ENCODE peak calls at places on chromosomes 5 and 9, in seven cellular contexts. D is neural progenitor cell, Z is endothelial cell of umbilical vein, P is HCT116, B is GM23338, O is HepG2, U is PC-3. W is an unnamed sample. For H3K27me3, the result is how much of the 10 kb centered on the place peaks cover.

GRCh38 chr5:138947780-138948179 is 72.6 kb upstream of the LRRTM2 start:
- DNase-seq in D (no peak), Z (no peak), P (no peak), B (no peak), O (no peak), U (no peak), W (no peak)

GRCh38 chr9:98502311-98502975 is 206.3 kb downstream of the GABBR2 start:
- DNase-seq in D (no peak), Z (no peak), P (no peak), B (no peak), O (no peak), U (no peak), W (peak)

GRCh38 chr5:135371738-135372232 is 27.2 kb downstream of the MACROH2A1 start:
- DNase-seq in D (no peak), Z (no peak), P (no peak), B (no peak), O (no peak), U (peak), W (peak)

GRCh38 chr5:38250752-38251448 is 7.5 kb upstream of the EGFLAM start:
- DNase-seq in D (no peak), Z (no peak), P (no peak), B (peak), O (no peak), U (no peak), W (no peak)

GRCh38 chr9:26643826-26644225 is 248.8 kb downstream of the CAAP1 start:
- DNase-seq in D (no peak), Z (no peak), P (no peak), B (no peak), O (no peak), U (no peak), W (no peak)

GRCh38 chr5:61732376-61732775 is 400.3 kb downstream of the ZSWIM6 start:
- DNase-seq in D (peak), Z (no peak), P (no peak), B (peak), O (no peak), U (no peak), W (no peak)

GRCh38 chr9:20303066-20303465 is 319.2 kb downstream of the MLLT3 start:
- DNase-seq in D (no peak), Z (no peak), P (no peak), B (peak), O (no peak), U (no peak), W (no peak)

GRCh38 chr9:34884732-34885131 is 73.4 kb upstream of the PHF24 start:
- DNase-seq in D (no peak), Z (no peak), P (no peak), B (no peak), O (no peak), U (no peak), W (no peak)

GRCh38 chr5:180090769-180091546 is 19.4 kb upstream of the RNF130 start:
- DNase-seq in D (peak), Z (peak), P (peak), B (peak), O (peak), U (peak), W (peak)

GRCh38 chr5:147223951-147224791 is 10.7 kb upstream of the STK32A start:
- DNase-seq in D (peak), Z (peak), P (peak), B (peak), O (peak), U (peak), W (peak)

GRCh38 chr9:89712285-89712684 is 107.5 kb downstream of the GADD45G start:
- DNase-seq in D (no peak), Z (no peak), P (no peak), B (no peak), O (no peak), U (no peak), W (no peak)

GRCh38 chr9:97558701-97559101 is 57.2 kb downstream of the TMOD1 start:
- DNase-seq in D (no peak), Z (no peak), P (no peak), B (no peak), O (no peak), U (no peak), W (no peak)

GRCh38 chr9:29740518-29740917 is 2167.2 kb upstream of the C9orf72 start:
- DNase-seq in D (no peak), Z (no peak), P (no peak), B (no peak), O (no peak), U (no peak), W (no peak)

GRCh38 chr5:172229904-172230303 is 35.9 kb downstream of the EFCAB9 start:
- DNase-seq in D (no peak), Z (no peak), P (no peak), B (no peak), O (no peak), U (no peak), W (no peak)

GRCh38 chr9:27292646-27293045 is 4.3 kb downstream of the EQTN start:
- DNase-seq in D (peak), Z (no peak), P (no peak), B (no peak), O (no peak), U (no peak), W (peak)

GRCh38 chr5:9126490-9126889 is 419.4 kb downstream of the SEMA5A start:
- DNase-seq in D (no peak), Z (no peak), P (no peak), B (no peak), O (no peak), U (no peak), W (no peak)

GRCh38 chr5:150632305-150633160 is 7.9 kb upstream of the SYNPO start:
- DNase-seq in D (no peak), Z (peak), P (no peak), B (no peak), O (no peak), U (no peak), W (peak)

GRCh38 chr5:80865547-80865946 is 94.6 kb upstream of the RASGRF2 start:
- DNase-seq in D (no peak), Z (no peak), P (no peak), B (no peak), O (no peak), U (no peak), W (peak)

GRCh38 chr5:107365355-107366109 is 305.2 kb downstream of the EFNA5 start:
- DNase-seq in D (no peak), Z (peak), P (no peak), B (peak), O (no peak), U (peak), W (no peak)

GRCh38 chr5:151684690-151685361 is 1.9 kb downstream of the SPARC start:
- DNase-seq in D (peak), Z (peak), P (no peak), B (peak), O (no peak), U (peak), W (peak)

GRCh38 chr5:133527311-133527710 is 85.0 kb downstream of the FSTL4 start:
- DNase-seq in D (no peak), Z (no peak), P (no peak), B (no peak), O (no peak), U (no peak), W (peak)

GRCh38 chr9:121604242-121604641 is 47.2 kb upstream of the DAB2IP start:
- DNase-seq in D (no peak), Z (no peak), P (no peak), B (peak), O (peak), U (no peak), W (no peak)

GRCh38 chr5:75856056-75856455 is 138.8 kb upstream of the POC5 start:
- DNase-seq in D (no peak), Z (no peak), P (no peak), B (no peak), O (no peak), U (no peak), W (no peak)

GRCh38 chr5:140344683-140345423 is 1.6 kb downstream of the HBEGF start:
- DNase-seq in D (no peak), Z (no peak), P (no peak), B (peak), O (no peak), U (peak), W (peak)

GRCh38 chr9:100601216-100601615 is 23.3 kb downstream of the CAVIN4 start:
- DNase-seq in D (peak), Z (peak), P (peak), B (peak), O (peak), U (peak), W (peak)

GRCh38 chr5:111699976-111700375 is 57.0 kb downstream of the NREP start:
- DNase-seq in D (no peak), Z (no peak), P (no peak), B (no peak), O (peak), U (peak), W (no peak)

GRCh38 chr9:137176302-137177182 is 4.7 kb upstream of the TMEM210 start:
- DNase-seq in D (peak), Z (peak), P (no peak), B (peak), O (peak), U (peak), W (peak)

GRCh38 chr5:54311178-54311811 is 922 bp upstream of the ARL15 start:
- DNase-seq in D (no peak), Z (peak), P (no peak), B (peak), O (no peak), U (no peak), W (peak)

GRCh38 chr9:112422417-112423148 is 42.7 kb downstream of the HSDL2 start:
- DNase-seq in D (no peak), Z (no peak), P (no peak), B (no peak), O (no peak), U (no peak), W (no peak)

GRCh38 chr5:173035904-173036707 is 20.0 kb upstream of the CREBRF start:
- DNase-seq in D (no peak), Z (peak), P (no peak), B (no peak), O (no peak), U (no peak), W (no peak)

GRCh38 chr5:41334758-41335157 is 121.4 kb upstream of the C6 start:
- DNase-seq in D (peak), Z (no peak), P (no peak), B (peak), O (no peak), U (no peak), W (peak)

GRCh38 chr5:170441385-170441784 is 52.2 kb upstream of the KCNMB1 start:
- DNase-seq in D (no peak), Z (no peak), P (no peak), B (no peak), O (no peak), U (no peak), W (no peak)

GRCh38 chr9:6787793-6788174 is 30.0 kb downstream of the KDM4C start:
- DNase-seq in D (no peak), Z (no peak), P (no peak), B (no peak), O (no peak), U (no peak), W (peak)
- H3K4me2 ChIP-seq in D (peak), Z (peak), P (peak), B (peak), O (peak), U (peak), W (peak)

DNA sequence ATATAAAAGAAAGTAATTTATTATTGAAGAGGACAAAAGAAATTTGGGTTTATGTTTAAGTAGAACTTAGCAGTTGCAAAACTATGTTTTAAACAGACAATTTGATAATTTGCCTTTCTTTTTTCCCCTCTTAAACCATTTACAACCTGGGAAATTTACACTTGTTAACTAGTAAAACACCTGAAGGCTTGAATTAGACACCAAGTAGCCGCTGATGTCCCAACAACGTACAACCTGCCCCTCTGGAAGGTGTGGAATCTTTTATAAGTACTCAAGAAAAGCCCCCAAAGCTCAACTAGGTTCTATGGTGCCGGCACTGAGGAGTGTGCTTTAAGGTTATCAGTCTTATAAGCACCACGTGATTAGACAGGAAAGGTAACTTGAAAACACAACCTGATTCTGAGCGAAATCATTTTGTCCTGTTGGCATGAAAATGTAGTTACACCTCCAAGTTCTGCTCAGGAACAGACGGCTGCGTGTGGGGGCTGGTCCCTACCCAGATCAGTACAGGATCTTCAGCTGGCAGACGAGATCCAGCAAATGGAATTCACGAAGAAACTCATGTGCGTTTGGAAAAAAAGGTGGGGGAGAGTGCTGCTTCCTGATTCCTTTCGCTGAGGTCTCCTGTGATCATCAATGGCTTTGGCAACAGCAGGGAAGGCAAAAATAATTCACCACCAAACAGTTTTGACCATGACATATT is 195.6 kb downstream of the MEF2C start:
- DNase-seq in D (no peak), Z (no peak), P (no peak), B (peak), O (no peak), U (no peak), W (no peak)
- TF ChIP-seq EZH2 in D (no peak), Z (peak), P (no peak), B (peak), O (no peak), U (no peak), W (peak)

GRCh38 chr5:31626156-31626555 is 12.8 kb upstream of the PDZD2 start:
- DNase-seq in D (no peak), Z (no peak), P (no peak), B (no peak), O (no peak), U (peak), W (no peak)

GRCh38 chr5:31626604-31627234 is 12.2 kb upstream of the PDZD2 start:
- DNase-seq in D (no peak), Z (no peak), P (no peak), B (no peak), O (no peak), U (peak), W (no peak)

GRCh38 chr5:31620071-31620470 is 18.9 kb upstream of the PDZD2 start:
- DNase-seq in D (no peak), Z (no peak), P (no peak), B (no peak), O (no peak), U (no peak), W (no peak)

GRCh38 chr5:31625394-31625793 is 13.5 kb upstream of the PDZD2 start:
- DNase-seq in D (no peak), Z (no peak), P (no peak), B (no peak), O (no peak), U (no peak), W (no peak)

GRCh38 chr5:31623249-31623648 is 15.7 kb upstream of the PDZD2 start:
- DNase-seq in D (no peak), Z (no peak), P (no peak), B (no peak), O (no peak), U (no peak), W (no peak)
- H3K27me3 ChIP-seq in D (under half), Z (under half), P (under half), B (under half), O (under half), U (under half), W (under half)

GRCh38 chr9:129343119-129343696 is 165.1 kb upstream of the IER5L start:
- DNase-seq in D (no peak), Z (no peak), P (no peak), B (no peak), O (no peak), U (no peak), W (no peak)

GRCh38 chr9:129344623-129345495 is 166.8 kb upstream of the IER5L start:
- DNase-seq in D (no peak), Z (no peak), P (no peak), B (no peak), O (peak), U (no peak), W (no peak)

GRCh38 chr9:129343697-129344375 is 165.8 kb upstream of the IER5L start:
- DNase-seq in D (no peak), Z (no peak), P (peak), B (no peak), O (peak), U (no peak), W (no peak)

GRCh38 chr9:129347323-129348120 is 169.5 kb upstream of the IER5L start:
- DNase-seq in D (no peak), Z (no peak), P (no peak), B (no peak), O (no peak), U (no peak), W (peak)

DNA sequence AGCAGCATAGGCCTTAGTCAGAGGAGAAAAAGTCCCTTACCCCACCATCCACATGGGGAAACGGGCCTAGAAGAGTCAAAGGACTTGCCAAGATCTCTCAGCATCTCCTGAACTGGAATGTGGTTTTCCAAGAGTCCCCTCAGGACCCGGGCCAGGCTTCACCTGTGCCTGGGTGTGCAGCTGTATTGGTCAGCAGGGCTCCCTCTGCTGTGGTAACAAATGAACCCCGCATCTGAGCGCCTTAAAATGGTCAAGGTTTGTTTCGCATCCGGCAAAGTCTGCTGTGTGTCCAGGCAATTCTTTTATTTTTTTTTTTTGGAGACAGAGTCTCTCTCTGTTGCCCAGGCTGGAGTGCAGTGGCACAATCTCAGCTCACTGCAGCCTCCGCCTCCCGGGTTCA is 168.0 kb upstream of the IER5L start:
- DNase-seq in D (no peak), Z (no peak), P (no peak), B (no peak), O (no peak), U (no peak), W (no peak)
- H3K4me2 ChIP-seq in D (no peak), Z (no peak), P (no peak), B (no peak), O (no peak), U (no peak), W (no peak)

DNA sequence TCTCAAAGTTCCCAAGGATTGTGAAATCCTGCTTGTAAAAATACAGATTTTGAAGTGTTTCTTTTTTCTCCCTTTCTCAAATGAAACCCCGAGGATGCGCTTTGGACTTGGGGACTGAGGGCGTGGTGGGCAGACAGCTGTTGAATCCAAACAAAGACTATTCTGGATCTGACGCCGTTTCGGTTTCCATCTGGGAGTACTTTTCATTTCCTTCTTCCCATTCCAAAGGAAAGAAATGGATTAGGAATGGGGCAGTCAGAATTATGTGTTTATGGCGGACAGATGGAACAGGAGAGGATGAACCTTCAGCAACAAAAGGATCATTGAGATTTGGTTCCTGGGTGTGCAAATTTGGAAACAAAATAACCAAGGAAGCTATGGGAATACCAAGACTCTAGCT is 300.5 kb downstream of the PARP8 start:
- DNase-seq in D (peak), Z (no peak), P (no peak), B (peak), O (no peak), U (no peak), W (no peak)
- TF ChIP-seq EZH2 in D (no peak), Z (no peak), P (no peak), B (no peak), O (no peak), U (no peak), W (no peak)

GRCh38 chr9:123999668-124000067 is 11.9 kb upstream of the LHX2 start:
- DNase-seq in D (peak), Z (no peak), P (no peak), B (peak), O (no peak), U (no peak), W (no peak)

GRCh38 chr9:124000161-124000783 is 11.3 kb upstream of the LHX2 start:
- DNase-seq in D (peak), Z (no peak), P (no peak), B (peak), O (no peak), U (no peak), W (no peak)

GRCh38 chr9:123998278-123998925 is 13.2 kb upstream of the LHX2 start:
- DNase-seq in D (peak), Z (no peak), P (no peak), B (peak), O (no peak), U (no peak), W (no peak)

GRCh38 chr9:123997665-123998277 is 13.8 kb upstream of the LHX2 start:
- DNase-seq in D (peak), Z (no peak), P (no peak), B (peak), O (no peak), U (no peak), W (no peak)

GRCh38 chr9:123998970-123999621 is 12.5 kb upstream of the LHX2 start:
- DNase-seq in D (peak), Z (no peak), P (no peak), B (peak), O (no peak), U (no peak), W (no peak)
- H3K27me3 ChIP-seq in D (half or more), Z (half or more), P (half or more), B (half or more), O (under half), U (half or more), W (half or more)

GRCh38 chr5:143165049-143165448 is 238.4 kb downstream of the NR3C1 start:
- DNase-seq in D (no peak), Z (no peak), P (no peak), B (no peak), O (no peak), U (no peak), W (no peak)

GRCh38 chr5:143162810-143163209 is 240.7 kb downstream of the NR3C1 start:
- DNase-seq in D (no peak), Z (no peak), P (no peak), B (no peak), O (no peak), U (no peak), W (no peak)

GRCh38 chr5:143166080-143166479 is 237.4 kb downstream of the NR3C1 start:
- DNase-seq in D (no peak), Z (no peak), P (no peak), B (no peak), O (no peak), U (no peak), W (no peak)

GRCh38 chr5:143166661-143167420 is 236.6 kb downstream of the NR3C1 start:
- DNase-seq in D (no peak), Z (no peak), P (no peak), B (no peak), O (peak), U (no peak), W (no peak)

DNA sequence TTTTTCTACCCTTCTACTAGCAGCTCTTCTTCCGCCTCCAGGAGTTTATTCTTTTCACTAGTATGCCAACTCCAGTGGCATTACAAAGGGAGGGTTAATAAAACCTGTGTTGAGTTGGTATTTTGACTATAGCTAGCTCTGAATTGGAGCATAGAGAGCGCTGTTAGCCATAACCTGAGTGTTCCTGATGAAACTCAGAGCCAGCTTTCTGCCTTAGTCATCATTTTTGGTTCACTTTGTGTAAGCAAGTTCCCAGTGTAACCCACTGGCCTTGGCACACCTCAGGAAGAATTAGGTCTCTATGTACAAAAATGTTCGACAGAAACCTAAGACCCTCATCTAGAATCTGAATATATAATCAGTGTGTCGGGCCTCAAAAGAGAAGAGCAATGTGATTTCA is 238.9 kb downstream of the NR3C1 start:
- DNase-seq in D (no peak), Z (no peak), P (no peak), B (no peak), O (no peak), U (no peak), W (no peak)
- H3K4me2 ChIP-seq in D (no peak), Z (no peak), P (no peak), B (no peak), O (no peak), U (no peak), W (no peak)

W was measured in GM23248.